ENCODE peak calls at places on chromosome 5, in nine cellular contexts. F, Y, T, V, N, O, I, R and X are unnamed samples.

GRCh38 chr5:104370523-104370922 is 807.9 kb upstream of the NUDT12 start:
- DNase-seq in F (no peak), Y (no peak), T (no peak), V (no peak), N (no peak), O (peak), I (peak), R (no peak), X (no peak)

GRCh38 chr5:147752666-147753290 is 29.8 kb downstream of the JAKMIP2 start:
- DNase-seq in F (no peak), Y (no peak), T (no peak), V (no peak), N (no peak), O (no peak), I (no peak), R (no peak), X (no peak)

GRCh38 chr5:155092318-155092717 is 78.8 kb downstream of the KIF4B start:
- DNase-seq in F (no peak), Y (no peak), T (no peak), V (no peak), N (no peak), O (no peak), I (no peak), R (no peak), X (no peak)

GRCh38 chr5:172920995-172921394 is 38.2 kb upstream of the RPL26L1 start:
- DNase-seq in F (no peak), Y (no peak), T (no peak), V (no peak), N (no peak), O (no peak), I (no peak), R (no peak), X (no peak)

GRCh38 chr5:113358696-113359095 is 76.1 kb downstream of the TSSK1B start:
- DNase-seq in F (no peak), Y (no peak), T (no peak), V (no peak), N (no peak), O (no peak), I (no peak), R (no peak), X (no peak)

GRCh38 chr5:114924784-114925183 is 244.9 kb downstream of the TRIM36 start:
- DNase-seq in F (no peak), Y (no peak), T (no peak), V (no peak), N (no peak), O (no peak), I (no peak), R (no peak), X (no peak)

GRCh38 chr5:144189800-144190429 is 19.2 kb downstream of the KCTD16 start:
- DNase-seq in F (no peak), Y (peak), T (no peak), V (no peak), N (peak), O (peak), I (peak), R (no peak), X (peak)

GRCh38 chr5:136194611-136195010 is 1.6 kb upstream of the SMIM32 start:
- DNase-seq in F (peak), Y (no peak), T (no peak), V (no peak), N (no peak), O (no peak), I (no peak), R (no peak), X (no peak)

GRCh38 chr5:172731286-172732073 is 39.5 kb downstream of the DUSP1 start:
- DNase-seq in F (no peak), Y (no peak), T (no peak), V (no peak), N (no peak), O (peak), I (no peak), R (peak), X (no peak)

GRCh38 chr5:110346893-110347358 is 379.5 kb downstream of the TMEM232 start:
- DNase-seq in F (no peak), Y (no peak), T (no peak), V (no peak), N (no peak), O (no peak), I (no peak), R (no peak), X (no peak)

GRCh38 chr5:141883184-141883947 is 5.2 kb upstream of the PCDH1 start:
- DNase-seq in F (peak), Y (no peak), T (no peak), V (no peak), N (peak), O (no peak), I (no peak), R (no peak), X (no peak)

GRCh38 chr5:68215888-68216736 is 556 bp downstream of the PIK3R1 start:
- DNase-seq in F (peak), Y (peak), T (no peak), V (no peak), N (peak), O (no peak), I (peak), R (peak), X (peak)